ENCODE peak calls at places on chromosomes 5 and 9, in ten cellular contexts. N, H, R, P, J, Z, T, C, S and F are unnamed samples.

GRCh38 chr5:8188874-8189588 is 320.1 kb downstream of the MTRR start:
- DNase-seq in S (peak; percentile 64), C (no peak), T (no peak), N (no peak), Z (no peak), H (no peak), R (no peak), J (no peak), P (peak; percentile 96), F (peak; percentile 95)

GRCh38 chr5:97854871-97855762 is 672.1 kb upstream of the RIOK2 start:
- DNase-seq in C (no peak), P (no peak), S (no peak), T (no peak), J (no peak), Z (no peak), N (no peak), H (no peak), R (peak; percentile 62), F (no peak)

GRCh38 chr9:93286252-93287188 is 102.6 kb downstream of the WNK2 start:
- DNase-seq in C (no peak), R (no peak), H (no peak), J (no peak), P (peak; percentile 21), T (no peak), Z (no peak), S (peak; percentile 1), N (no peak), F (no peak)

GRCh38 chr5:6755941-6756340 is 42.7 kb downstream of the TENT4A start:
- DNase-seq in H (no peak), N (no peak), Z (peak; percentile 31), S (no peak), C (no peak), T (no peak), J (no peak), P (no peak), R (no peak), F (no peak)

GRCh38 chr9:17824927-17825659 is 246.2 kb downstream of the SH3GL2 start:
- DNase-seq in R (no peak), C (no peak), J (no peak), T (no peak), P (no peak), Z (no peak), N (no peak), S (no peak), H (no peak), F (no peak)

GRCh38 chr5:178320281-178320855 is 87.8 kb upstream of the PHYKPL start:
- DNase-seq in Z (peak; percentile 52), J (no peak), P (no peak), S (no peak), C (no peak), N (no peak), T (no peak), H (no peak), R (no peak), F (no peak)

GRCh38 chr9:136016882-136017812 is 56.0 kb upstream of the UBAC1 start:
- DNase-seq in T (no peak), N (no peak), C (no peak), H (peak; percentile 68), R (no peak), P (no peak), Z (peak; percentile 60), J (peak; percentile 53), S (no peak), F (no peak)

GRCh38 chr9:134625361-134626140 is 16.1 kb upstream of the COL5A1 start:
- DNase-seq in J (no peak), C (no peak), P (no peak), Z (peak; percentile 30), H (peak; percentile 62), T (no peak), S (no peak), N (no peak), R (peak; percentile 70), F (no peak)

GRCh38 chr5:122129332-122129731 is at the start of gene ZNF474:
- DNase-seq in H (no peak), J (peak; percentile 76), C (no peak), S (no peak), P (peak; percentile 29), R (peak; percentile 97), Z (no peak), N (no peak), T (no peak), F (no peak)

GRCh38 chr9:96209407-96210031 is 92.5 kb downstream of the HSD17B3 start:
- DNase-seq in T (no peak), N (no peak), H (no peak), S (no peak), Z (no peak), R (peak; percentile 84), J (no peak), P (no peak), C (no peak), F (no peak)